ENCODE peak calls at places on chromosomes 2 and 18, in five cellular contexts. E, P, R, D and A are unnamed samples.

GRCh38 chr2:38720613-38721241 is 30.4 kb downstream of the SRSF7 start:
- DNase-seq in E (peak), P (peak), R (peak), D (no peak), A (peak)

GRCh38 chr2:177666408-177666807 is 273.8 kb downstream of the AGPS start:
- DNase-seq in E (no peak), P (peak), R (no peak), D (no peak), A (no peak)

GRCh38 chr2:208407667-208408066 is 1.1 kb downstream of the PTH2R start:
- DNase-seq in E (no peak), P (peak), R (no peak), D (no peak), A (no peak)

GRCh38 chr2:48279347-48279746 is 250.6 kb upstream of the STON1 start:
- DNase-seq in E (no peak), P (no peak), R (no peak), D (no peak), A (no peak)

GRCh38 chr2:15758779-15759343 is 167.2 kb downstream of the DDX1 start:
- DNase-seq in E (no peak), P (no peak), R (no peak), D (no peak), A (no peak)

GRCh38 chr2:241760301-241760771 is 16.3 kb upstream of the GAL3ST2 start:
- DNase-seq in E (no peak), P (no peak), R (no peak), D (peak), A (no peak)

GRCh38 chr2:3601561-3602271 is 6.8 kb downstream of the COLEC11 start:
- DNase-seq in E (no peak), P (no peak), R (no peak), D (no peak), A (no peak)

GRCh38 chr2:55743583-55743982 is 49.9 kb upstream of the PNPT1 start:
- DNase-seq in E (no peak), P (peak), R (no peak), D (no peak), A (no peak)

GRCh38 chr18:37578886-37579513 is 13.4 kb upstream of the CELF4 start:
- DNase-seq in E (no peak), P (peak), R (peak), D (peak), A (no peak)

GRCh38 chr2:66301073-66301766 is 133.7 kb upstream of the MEIS1 start:
- DNase-seq in E (no peak), P (peak), R (no peak), D (no peak), A (no peak)

GRCh38 chr2:54454548-54454921 is 1.6 kb upstream of the SPTBN1 start:
- DNase-seq in E (no peak), P (no peak), R (no peak), D (peak), A (no peak)

GRCh38 chr18:48663931-48664847 is 125.4 kb downstream of the CTIF start:
- DNase-seq in E (no peak), P (peak), R (peak), D (peak), A (no peak)

GRCh38 chr2:222523783-222524544 is 99.6 kb downstream of the SGPP2 start:
- DNase-seq in E (no peak), P (no peak), R (no peak), D (no peak), A (no peak)

GRCh38 chr2:3784731-3785130 is 81.4 kb downstream of the DCDC2C start:
- DNase-seq in E (no peak), P (peak), R (no peak), D (no peak), A (no peak)

GRCh38 chr2:19691892-19692291 is 209.9 kb downstream of the TTC32 start:
- DNase-seq in E (no peak), P (no peak), R (no peak), D (no peak), A (no peak)

GRCh38 chr2:133097666-133098065 is 427.7 kb upstream of the LYPD1 start:
- DNase-seq in E (no peak), P (peak), R (no peak), D (no peak), A (no peak)

GRCh38 chr2:37705191-37705590 is 33.7 kb upstream of the CDC42EP3 start:
- DNase-seq in E (no peak), P (peak), R (no peak), D (no peak), A (no peak)

GRCh38 chr2:231348703-231349373 is 46.7 kb upstream of the B3GNT7 start:
- DNase-seq in E (no peak), P (peak), R (no peak), D (no peak), A (no peak)

GRCh38 chr2:196640031-196640548 is 575 bp downstream of the CCDC150 start:
- DNase-seq in E (peak), P (no peak), R (no peak), D (peak), A (no peak)

GRCh38 chr2:188494906-188495305 is 203.2 kb downstream of the GULP1 start:
- DNase-seq in E (no peak), P (no peak), R (no peak), D (no peak), A (no peak)

GRCh38 chr2:135219226-135219625 is 167.1 kb downstream of the RAB3GAP1 start:
- DNase-seq in E (no peak), P (no peak), R (no peak), D (no peak), A (no peak)

GRCh38 chr2:64951306-64951953 is 37.8 kb upstream of the SLC1A4 start:
- DNase-seq in E (no peak), P (no peak), R (no peak), D (no peak), A (no peak)

GRCh38 chr2:208648368-208648767 is 241.8 kb downstream of the PTH2R start:
- DNase-seq in E (no peak), P (no peak), R (no peak), D (no peak), A (no peak)

GRCh38 chr2:235766206-235766794 is 272.5 kb downstream of the AGAP1 start:
- DNase-seq in E (no peak), P (peak), R (peak), D (peak), A (peak)

GRCh38 chr2:47618272-47618552 is 164.7 kb upstream of the MSH6 start:
- DNase-seq in E (no peak), P (no peak), R (no peak), D (no peak), A (no peak)

DNA sequence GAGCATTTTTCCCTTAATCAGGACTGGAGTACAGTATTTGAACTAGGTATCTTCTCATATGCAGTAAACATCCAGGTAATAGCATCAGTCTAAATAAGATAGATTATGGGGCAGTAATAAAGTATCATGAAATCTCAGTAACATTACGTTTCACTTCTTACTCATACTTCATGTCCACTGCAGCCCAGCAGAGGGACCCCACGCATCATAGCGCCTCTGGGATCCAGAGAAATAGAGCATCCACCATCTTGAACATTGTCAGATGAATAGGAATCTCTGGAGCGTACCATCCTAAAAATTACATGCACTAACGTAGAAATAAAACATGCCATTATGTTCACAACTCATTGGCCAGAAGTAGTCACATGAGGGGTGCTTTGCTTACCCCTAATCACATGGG is 499.0 kb downstream of the CPS1 start:
- DNase-seq in E (no peak), P (peak), R (peak), D (no peak), A (no peak)
- TF ChIP-seq CTCF in E (peak), P (peak), R (no peak), D (peak), A (no peak)

DNA sequence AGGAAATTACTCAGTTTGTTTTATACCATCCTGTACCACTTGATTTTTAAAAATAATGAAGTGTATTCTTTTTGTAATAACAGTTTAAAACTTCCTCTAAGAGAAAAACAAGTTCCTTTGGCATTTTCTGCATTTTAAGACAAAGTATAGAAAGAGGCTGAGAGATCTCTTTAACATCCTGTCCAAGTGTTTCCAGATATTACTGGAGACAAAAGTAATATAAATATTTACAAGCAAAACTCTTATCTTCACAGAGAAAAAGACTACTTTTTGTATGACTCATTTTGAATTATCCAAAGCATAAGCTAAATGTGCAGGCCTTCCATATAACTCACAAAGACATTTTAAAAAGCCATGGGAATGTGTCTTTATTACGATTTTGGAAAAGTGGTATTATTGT is 221.1 kb downstream of the RDH14 start:
- DNase-seq in E (no peak), P (peak), R (no peak), D (no peak), A (no peak)
- H3K4me3 ChIP-seq in E (no peak), P (no peak), R (no peak), D (no peak), A (no peak)

GRCh38 chr2:96534701-96535181 is 1.8 kb upstream of the ARID5A start:
- DNase-seq in E (no peak), P (no peak), R (no peak), D (no peak), A (no peak)

GRCh38 chr2:96537066-96537733 is 648 bp downstream of the ARID5A start:
- DNase-seq in E (peak), P (peak), R (peak), D (peak), A (peak)

GRCh38 chr2:96535331-96535730 is 1.2 kb upstream of the ARID5A start:
- DNase-seq in E (no peak), P (no peak), R (no peak), D (no peak), A (no peak)

GRCh38 chr2:96537734-96538486 is 1.4 kb downstream of the ARID5A start:
- DNase-seq in E (no peak), P (no peak), R (peak), D (no peak), A (no peak)

GRCh38 chr2:96536445-96537065 is at the start of gene ARID5A:
- DNase-seq in E (peak), P (peak), R (peak), D (peak), A (no peak)
- TF ChIP-seq CTCF in E (peak), P (peak), R (no peak), D (no peak), A (peak)

DNA sequence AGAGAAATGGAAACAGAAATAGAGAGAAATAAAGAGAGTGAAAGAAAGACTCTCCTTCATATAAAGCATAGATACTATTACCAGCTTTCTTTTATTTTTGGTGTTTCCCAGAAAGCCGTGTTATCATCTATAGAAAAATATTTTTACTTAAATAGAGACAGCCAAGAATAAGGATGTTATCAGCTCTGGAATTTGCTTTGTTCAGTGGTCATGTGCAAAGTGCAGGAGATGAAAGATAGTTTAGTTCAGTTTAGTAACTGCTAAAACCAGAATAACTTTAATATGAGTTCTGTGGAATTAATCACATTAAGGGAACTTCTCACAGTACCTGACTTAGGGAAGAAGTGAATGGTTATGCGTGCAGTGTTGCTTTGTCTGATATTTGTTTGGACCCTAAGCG is 140.4 kb downstream of the CALCRL start:
- DNase-seq in E (no peak), P (no peak), R (no peak), D (no peak), A (no peak)
- H3K4me3 ChIP-seq in E (no peak), P (no peak), R (no peak), D (no peak), A (no peak)

GRCh38 chr2:100615471-100615870 is 52.7 kb downstream of the PDCL3 start:
- DNase-seq in E (no peak), P (no peak), R (no peak), D (no peak), A (no peak)

GRCh38 chr2:100612388-100613000 is 49.7 kb downstream of the PDCL3 start:
- DNase-seq in E (no peak), P (no peak), R (no peak), D (no peak), A (no peak)

GRCh38 chr2:100613719-100614118 is 50.9 kb downstream of the PDCL3 start:
- DNase-seq in E (no peak), P (no peak), R (no peak), D (no peak), A (no peak)

GRCh38 chr2:100615886-100616285 is 53.1 kb downstream of the PDCL3 start:
- DNase-seq in E (no peak), P (no peak), R (no peak), D (no peak), A (no peak)

DNA sequence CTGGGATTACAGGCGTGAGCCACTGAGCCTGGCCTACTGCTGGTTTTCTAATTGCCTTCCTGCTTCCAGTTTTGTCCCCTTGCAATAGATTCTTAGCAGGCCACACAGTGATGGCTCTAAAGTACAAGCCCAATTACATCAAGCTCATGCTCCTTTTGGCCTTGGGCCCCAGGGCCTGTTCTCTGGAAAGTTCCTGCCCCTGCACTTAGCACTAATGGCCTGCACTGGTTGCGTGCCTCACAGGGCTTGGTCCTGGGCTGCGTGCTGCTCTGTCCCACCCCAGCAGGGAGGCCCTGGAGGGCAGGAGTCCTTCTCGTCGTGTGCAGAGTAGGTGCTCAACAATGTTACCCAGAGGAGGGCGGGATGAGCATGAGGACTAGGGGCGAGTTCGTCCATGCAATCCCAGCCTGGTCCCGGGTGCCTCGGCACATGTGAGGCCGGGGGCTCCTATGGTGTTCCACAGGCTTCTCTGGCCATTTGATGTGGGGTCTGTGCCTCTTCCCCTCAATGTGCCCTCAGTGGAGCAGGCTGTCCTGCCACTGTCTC is 51.7 kb downstream of the PDCL3 start:
- DNase-seq in E (no peak), P (no peak), R (no peak), D (no peak), A (no peak)
- TF ChIP-seq CTCF in E (no peak), P (no peak), R (no peak), D (no peak), A (no peak)

GRCh38 chr2:43426305-43427031 is 169.4 kb downstream of the THADA start:
- DNase-seq in E (peak), P (peak), R (peak), D (peak), A (peak)
- H3K4me3 ChIP-seq in E (no peak), P (no peak), R (no peak), D (no peak), A (no peak)

GRCh38 chr2:57550912-57551311 is 495.7 kb upstream of the VRK2 start:
- DNase-seq in E (no peak), P (no peak), R (no peak), D (no peak), A (no peak)

GRCh38 chr2:57544626-57545025 is 502.0 kb upstream of the VRK2 start:
- DNase-seq in E (no peak), P (no peak), R (no peak), D (no peak), A (no peak)

GRCh38 chr2:57546478-57546877 is 500.1 kb upstream of the VRK2 start:
- DNase-seq in E (no peak), P (no peak), R (no peak), D (no peak), A (no peak)

GRCh38 chr2:57552885-57553284 is 493.7 kb upstream of the VRK2 start:
- DNase-seq in E (no peak), P (no peak), R (no peak), D (no peak), A (no peak)

DNA sequence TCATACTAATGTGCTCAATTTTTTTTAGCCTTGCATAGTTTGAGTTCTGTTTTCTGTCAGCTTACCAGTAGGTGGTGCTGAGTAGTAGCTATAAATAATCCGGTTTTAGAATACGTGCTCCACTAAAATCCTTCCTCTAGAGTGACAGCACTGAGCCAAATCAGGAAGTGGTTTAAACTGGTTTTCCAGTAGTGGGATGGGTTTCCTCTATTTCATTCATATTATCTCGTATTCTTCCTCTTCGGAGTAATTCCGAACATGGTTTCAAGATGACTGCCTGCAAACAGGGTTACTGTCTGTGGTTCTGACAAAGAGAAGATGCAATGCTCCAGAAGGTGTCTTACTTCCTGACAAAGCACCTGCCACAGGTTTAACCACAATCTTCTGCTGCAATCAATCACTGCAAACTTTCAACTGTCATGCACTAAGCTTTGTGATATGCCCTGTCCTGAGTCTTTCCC is 496.9 kb upstream of the VRK2 start:
- DNase-seq in E (peak), P (peak), R (peak), D (peak), A (no peak)
- TF ChIP-seq CTCF in E (peak), P (peak), R (peak), D (peak), A (peak)

DNA sequence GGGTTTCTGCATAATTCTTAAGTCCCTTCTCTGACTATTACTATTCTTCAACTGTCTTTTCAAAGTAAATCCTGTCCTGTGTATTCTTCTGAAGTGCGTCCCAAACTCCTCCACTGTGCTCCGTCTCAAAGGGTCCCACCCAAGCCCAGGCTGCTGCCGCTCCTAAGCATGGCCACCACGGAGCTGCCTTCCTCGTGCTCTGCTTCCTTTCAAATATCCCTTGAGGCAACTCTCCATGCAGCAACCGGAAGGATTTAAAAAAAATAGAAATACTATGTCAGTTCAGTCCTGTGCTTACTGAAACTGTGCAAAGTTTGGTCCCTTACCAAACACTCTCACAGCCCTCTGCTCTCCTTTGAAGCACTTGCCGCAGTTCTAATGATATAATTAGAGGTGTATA is 116.1 kb downstream of the NOL10 start:
- DNase-seq in E (no peak), P (no peak), R (no peak), D (no peak), A (no peak)
- H3K4me3 ChIP-seq in E (no peak), P (no peak), R (no peak), D (no peak), A (no peak)

GRCh38 chr2:31234690-31235503 is 945 bp downstream of the EHD3 start:
- DNase-seq in E (no peak), P (no peak), R (no peak), D (no peak), A (no peak)

GRCh38 chr2:31233741-31234689 is at the start of gene EHD3:
- DNase-seq in E (no peak), P (peak), R (peak), D (peak), A (no peak)

GRCh38 chr2:31236433-31237205 is 2.7 kb downstream of the EHD3 start:
- DNase-seq in E (no peak), P (no peak), R (no peak), D (no peak), A (no peak)

GRCh38 chr2:31237348-31238017 is 3.5 kb downstream of the EHD3 start:
- DNase-seq in E (no peak), P (no peak), R (no peak), D (no peak), A (no peak)

GRCh38 chr2:31235504-31235902 is 1.6 kb downstream of the EHD3 start:
- DNase-seq in E (no peak), P (peak), R (no peak), D (no peak), A (no peak)
- TF ChIP-seq CTCF in E (no peak), P (no peak), R (no peak), D (no peak), A (no peak)

GRCh38 chr2:216171043-216171442 is 61.9 kb downstream of the XRCC5 start:
- DNase-seq in E (no peak), P (no peak), R (no peak), D (no peak), A (no peak)
- H3K4me3 ChIP-seq in E (no peak), P (no peak), R (no peak), D (no peak), A (no peak)